ENCODE peak calls at places on chromosomes 5 and 9, in six cellular contexts. One of them, this sample, is unnamed. For H4K20me1, the result is how much of the 10 kb centered on the place peaks cover.

GRCh38 chr9:103168254-103168653 is 173.1 kb downstream of the CYLC2 start:
- DNase-seq in neural progenitor cell: no peak
- DNase-seq in GM23338: no peak
- DNase-seq in fibroblast of lung: no peak
- DNase-seq in mammary epithelial cell: no peak
- DNase-seq in HepG2: no peak
- DNase-seq in this sample: peak

GRCh38 chr9:123684393-123685149 is 245.4 kb downstream of the DENND1A start:
- DNase-seq in neural progenitor cell: no peak
- DNase-seq in GM23338: no peak
- DNase-seq in fibroblast of lung: peak
- DNase-seq in mammary epithelial cell: peak
- DNase-seq in HepG2: no peak
- DNase-seq in this sample: peak

GRCh38 chr5:170195876-170196275 is 36.9 kb upstream of the C5orf58 start:
- DNase-seq in neural progenitor cell: peak
- DNase-seq in GM23338: no peak
- DNase-seq in fibroblast of lung: no peak
- DNase-seq in mammary epithelial cell: no peak
- DNase-seq in HepG2: no peak
- DNase-seq in this sample: no peak

GRCh38 chr5:174424219-174425053 is 299.9 kb upstream of the MSX2 start:
- DNase-seq in neural progenitor cell: no peak
- DNase-seq in GM23338: no peak
- DNase-seq in fibroblast of lung: no peak
- DNase-seq in mammary epithelial cell: no peak
- DNase-seq in HepG2: no peak
- DNase-seq in this sample: no peak

GRCh38 chr5:153276151-153276550 is 214.3 kb upstream of the GRIA1 start:
- DNase-seq in neural progenitor cell: peak
- DNase-seq in GM23338: peak
- DNase-seq in fibroblast of lung: peak
- DNase-seq in mammary epithelial cell: peak
- DNase-seq in HepG2: peak
- DNase-seq in this sample: peak

GRCh38 chr5:122929980-122930379 is 84.6 kb downstream of the SNX24 start:
- DNase-seq in neural progenitor cell: no peak
- DNase-seq in GM23338: no peak
- DNase-seq in fibroblast of lung: no peak
- DNase-seq in mammary epithelial cell: no peak
- DNase-seq in HepG2: no peak
- DNase-seq in this sample: no peak

GRCh38 chr5:41399840-41400239 is 110.6 kb downstream of the PLCXD3 start:
- DNase-seq in neural progenitor cell: no peak
- DNase-seq in GM23338: no peak
- DNase-seq in fibroblast of lung: no peak
- DNase-seq in mammary epithelial cell: no peak
- DNase-seq in HepG2: no peak
- DNase-seq in this sample: no peak

GRCh38 chr9:80839821-80840670 is 849.3 kb downstream of the TLE1 start:
- DNase-seq in neural progenitor cell: no peak
- DNase-seq in GM23338: no peak
- DNase-seq in fibroblast of lung: peak
- DNase-seq in mammary epithelial cell: no peak
- DNase-seq in HepG2: no peak
- DNase-seq in this sample: no peak

GRCh38 chr5:15719784-15720183 is 219.8 kb downstream of the FBXL7 start:
- DNase-seq in neural progenitor cell: no peak
- DNase-seq in GM23338: peak
- DNase-seq in fibroblast of lung: no peak
- DNase-seq in mammary epithelial cell: no peak
- DNase-seq in HepG2: no peak
- DNase-seq in this sample: no peak

GRCh38 chr5:115577329-115577728 is 24.9 kb downstream of the TICAM2 start:
- DNase-seq in neural progenitor cell: no peak
- DNase-seq in GM23338: no peak
- DNase-seq in fibroblast of lung: no peak
- DNase-seq in mammary epithelial cell: peak
- DNase-seq in HepG2: no peak
- DNase-seq in this sample: no peak

GRCh38 chr5:151018846-151019245 is 1.5 kb upstream of the GPX3 start:
- DNase-seq in neural progenitor cell: no peak
- DNase-seq in GM23338: no peak
- DNase-seq in fibroblast of lung: peak
- DNase-seq in mammary epithelial cell: no peak
- DNase-seq in HepG2: no peak
- DNase-seq in this sample: no peak

GRCh38 chr5:27788184-27788583 is 749.8 kb upstream of the CDH9 start:
- DNase-seq in neural progenitor cell: no peak
- DNase-seq in GM23338: no peak
- DNase-seq in fibroblast of lung: no peak
- DNase-seq in mammary epithelial cell: no peak
- DNase-seq in HepG2: no peak
- DNase-seq in this sample: no peak

GRCh38 chr9:11063263-11063662 is 450.5 kb upstream of the PTPRD start:
- DNase-seq in neural progenitor cell: no peak
- DNase-seq in GM23338: no peak
- DNase-seq in fibroblast of lung: no peak
- DNase-seq in mammary epithelial cell: no peak
- DNase-seq in HepG2: no peak
- DNase-seq in this sample: no peak

GRCh38 chr9:7862170-7862569 is 62.6 kb upstream of the DMAC1 start:
- DNase-seq in neural progenitor cell: no peak
- DNase-seq in GM23338: no peak
- DNase-seq in fibroblast of lung: no peak
- DNase-seq in mammary epithelial cell: peak
- DNase-seq in HepG2: no peak
- DNase-seq in this sample: no peak

GRCh38 chr9:13857521-13857920 is 456.4 kb downstream of the NFIB start:
- DNase-seq in neural progenitor cell: no peak
- DNase-seq in GM23338: no peak
- DNase-seq in fibroblast of lung: peak
- DNase-seq in mammary epithelial cell: peak
- DNase-seq in HepG2: no peak
- DNase-seq in this sample: no peak

GRCh38 chr9:69295872-69296562 is 29.0 kb upstream of the ENTREP1 start:
- DNase-seq in neural progenitor cell: no peak
- DNase-seq in GM23338: no peak
- DNase-seq in fibroblast of lung: no peak
- DNase-seq in mammary epithelial cell: no peak
- DNase-seq in HepG2: no peak
- DNase-seq in this sample: no peak

GRCh38 chr5:19411936-19412335 is 576.1 kb downstream of the CDH18 start:
- DNase-seq in neural progenitor cell: no peak
- DNase-seq in GM23338: no peak
- DNase-seq in fibroblast of lung: no peak
- DNase-seq in mammary epithelial cell: no peak
- DNase-seq in HepG2: no peak
- DNase-seq in this sample: no peak

GRCh38 chr5:76718381-76718832 is 2.5 kb downstream of the F2R start:
- DNase-seq in neural progenitor cell: no peak
- DNase-seq in GM23338: no peak
- DNase-seq in fibroblast of lung: peak
- DNase-seq in mammary epithelial cell: no peak
- DNase-seq in HepG2: no peak
- DNase-seq in this sample: no peak

GRCh38 chr9:18829858-18830257 is 203.2 kb downstream of the SAXO1 start:
- DNase-seq in neural progenitor cell: no peak
- DNase-seq in GM23338: no peak
- DNase-seq in fibroblast of lung: peak
- DNase-seq in mammary epithelial cell: no peak
- DNase-seq in HepG2: no peak
- DNase-seq in this sample: no peak

GRCh38 chr5:154522284-154522683 is 44.3 kb upstream of the HAND1 start:
- DNase-seq in neural progenitor cell: no peak
- DNase-seq in GM23338: no peak
- DNase-seq in fibroblast of lung: no peak
- DNase-seq in mammary epithelial cell: no peak
- DNase-seq in HepG2: no peak
- DNase-seq in this sample: no peak

GRCh38 chr5:133106761-133107572 is 55.2 kb downstream of the HSPA4 start:
- DNase-seq in neural progenitor cell: no peak
- DNase-seq in GM23338: no peak
- DNase-seq in fibroblast of lung: no peak
- DNase-seq in mammary epithelial cell: no peak
- DNase-seq in HepG2: no peak
- DNase-seq in this sample: peak

GRCh38 chr5:81855576-81855975 is 104.7 kb upstream of the SSBP2 start:
- DNase-seq in neural progenitor cell: no peak
- DNase-seq in GM23338: no peak
- DNase-seq in fibroblast of lung: no peak
- DNase-seq in mammary epithelial cell: peak
- DNase-seq in HepG2: no peak
- DNase-seq in this sample: no peak

GRCh38 chr5:67248703-67249589 is 52.3 kb upstream of the CD180 start:
- DNase-seq in neural progenitor cell: no peak
- DNase-seq in GM23338: no peak
- DNase-seq in fibroblast of lung: peak
- DNase-seq in mammary epithelial cell: peak
- DNase-seq in HepG2: no peak
- DNase-seq in this sample: no peak

GRCh38 chr9:27600254-27600653 is 27.0 kb upstream of the C9orf72 start:
- DNase-seq in neural progenitor cell: no peak
- DNase-seq in GM23338: no peak
- DNase-seq in fibroblast of lung: no peak
- DNase-seq in mammary epithelial cell: no peak
- DNase-seq in HepG2: no peak
- DNase-seq in this sample: no peak

GRCh38 chr5:72821776-72822175 is 5.3 kb downstream of the TNPO1 start:
- DNase-seq in neural progenitor cell: no peak
- DNase-seq in GM23338: no peak
- DNase-seq in fibroblast of lung: no peak
- DNase-seq in mammary epithelial cell: no peak
- DNase-seq in HepG2: no peak
- DNase-seq in this sample: no peak

GRCh38 chr9:121227867-121228266 is 26.2 kb upstream of the RAB14 start:
- DNase-seq in neural progenitor cell: no peak
- DNase-seq in GM23338: no peak
- DNase-seq in fibroblast of lung: no peak
- DNase-seq in mammary epithelial cell: no peak
- DNase-seq in HepG2: no peak
- DNase-seq in this sample: no peak

GRCh38 chr9:2338770-2339169 is 282.8 kb upstream of the VLDLR start:
- DNase-seq in neural progenitor cell: no peak
- DNase-seq in GM23338: no peak
- DNase-seq in fibroblast of lung: no peak
- DNase-seq in mammary epithelial cell: peak
- DNase-seq in HepG2: no peak
- DNase-seq in this sample: no peak

GRCh38 chr5:176540956-176541337 is 3.7 kb upstream of the RNF44 start:
- DNase-seq in neural progenitor cell: no peak
- DNase-seq in GM23338: no peak
- DNase-seq in fibroblast of lung: no peak
- DNase-seq in mammary epithelial cell: no peak
- DNase-seq in HepG2: no peak
- DNase-seq in this sample: no peak

GRCh38 chr5:1184481-1184880 is 16.9 kb upstream of the SLC6A19 start:
- DNase-seq in neural progenitor cell: no peak
- DNase-seq in GM23338: no peak
- DNase-seq in fibroblast of lung: no peak
- DNase-seq in mammary epithelial cell: no peak
- DNase-seq in HepG2: no peak
- DNase-seq in this sample: no peak
- H4K20me1 ChIP-seq in neural progenitor cell: under half
- H4K20me1 ChIP-seq in GM23338: under half
- H4K20me1 ChIP-seq in fibroblast of lung: under half
- H4K20me1 ChIP-seq in mammary epithelial cell: under half
- H4K20me1 ChIP-seq in HepG2: under half
- H4K20me1 ChIP-seq in this sample: under half

GRCh38 chr5:57111993-57112392 is 61.9 kb upstream of the GPBP1 start:
- DNase-seq in neural progenitor cell: no peak
- DNase-seq in GM23338: no peak
- DNase-seq in fibroblast of lung: no peak
- DNase-seq in mammary epithelial cell: no peak
- DNase-seq in HepG2: peak
- DNase-seq in this sample: no peak
- TF ChIP-seq EZH2 in neural progenitor cell: no peak
- TF ChIP-seq EZH2 in GM23338: no peak
- TF ChIP-seq EZH2 in fibroblast of lung: no peak
- TF ChIP-seq EZH2 in mammary epithelial cell: no peak
- TF ChIP-seq EZH2 in HepG2: no peak
- TF ChIP-seq EZH2 in this sample: no peak

DNA sequence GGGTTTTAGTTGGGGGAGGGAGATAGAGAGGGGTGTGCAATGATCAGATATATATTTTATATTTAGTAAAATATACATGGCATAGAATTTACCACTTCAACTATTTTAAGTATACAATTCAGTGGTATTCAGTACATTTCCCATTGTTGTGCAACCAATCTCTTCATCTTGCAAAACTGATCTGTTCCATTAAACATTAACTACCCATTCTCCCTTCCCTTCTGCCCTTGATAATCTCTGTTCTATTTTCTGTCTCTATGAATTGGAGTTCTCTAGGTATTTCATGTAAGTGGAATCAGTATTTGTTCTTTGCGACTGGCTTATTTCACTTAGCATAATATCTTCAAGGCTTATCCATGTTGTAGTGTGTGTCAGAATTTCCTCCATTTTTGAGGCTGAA is 38.6 kb downstream of the TGFBI start:
- DNase-seq in neural progenitor cell: no peak
- DNase-seq in GM23338: no peak
- DNase-seq in fibroblast of lung: no peak
- DNase-seq in mammary epithelial cell: no peak
- DNase-seq in HepG2: peak
- DNase-seq in this sample: no peak
- H4K20me1 ChIP-seq in neural progenitor cell: under half
- H4K20me1 ChIP-seq in GM23338: under half
- H4K20me1 ChIP-seq in fibroblast of lung: under half
- H4K20me1 ChIP-seq in mammary epithelial cell: under half
- H4K20me1 ChIP-seq in HepG2: under half
- H4K20me1 ChIP-seq in this sample: under half

DNA sequence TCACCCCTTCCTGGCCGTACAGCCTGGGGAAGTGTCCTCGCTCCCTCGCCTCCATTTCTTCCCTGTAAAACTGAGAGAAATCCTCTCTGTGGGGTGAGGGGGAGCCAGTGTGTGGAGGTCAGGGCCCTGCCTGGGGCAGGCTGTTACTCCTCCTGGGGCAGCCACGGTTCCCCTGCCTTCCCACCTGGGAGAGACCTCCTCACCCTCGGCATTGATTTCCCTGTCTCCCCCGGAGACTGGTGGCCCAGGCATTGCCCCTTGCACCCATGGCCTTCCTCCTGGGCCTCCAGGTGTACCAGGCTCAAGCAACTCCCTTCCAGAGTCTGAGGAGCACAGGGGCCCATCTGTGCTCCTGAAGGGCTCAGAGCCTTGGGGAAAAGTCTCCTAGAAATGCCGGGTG is 75.6 kb upstream of the RNU6ATAC start:
- DNase-seq in neural progenitor cell: no peak
- DNase-seq in GM23338: no peak
- DNase-seq in fibroblast of lung: no peak
- DNase-seq in mammary epithelial cell: no peak
- DNase-seq in HepG2: no peak
- DNase-seq in this sample: no peak
- TF ChIP-seq EZH2 in neural progenitor cell: no peak
- TF ChIP-seq EZH2 in GM23338: no peak
- TF ChIP-seq EZH2 in fibroblast of lung: no peak
- TF ChIP-seq EZH2 in mammary epithelial cell: no peak
- TF ChIP-seq EZH2 in HepG2: no peak
- TF ChIP-seq EZH2 in this sample: no peak

This sample was measured in MM.1S.